ENCODE peak calls at places on chromosomes 11 and 22, in seven cellular contexts. One of them, this sample, is unnamed. For H3K4me1, the result is how much of the 10 kb centered on the place peaks cover.

GRCh38 chr11:84264066-84264465 is 977.9 kb upstream of the CCDC90B start:
- DNase-seq in CD4-positive, CD25-positive, alpha-beta regulatory T cell: no peak
- DNase-seq in neural progenitor cell: no peak
- DNase-seq in naive thymus-derived CD4-positive, alpha-beta T cell: no peak
- DNase-seq in CD8-positive, alpha-beta T cell: no peak
- DNase-seq in PC-3: no peak
- DNase-seq in right lobe of liver: no peak
- DNase-seq in this sample: no peak

GRCh38 chr11:36023922-36024321 is 80.1 kb downstream of the LDLRAD3 start:
- DNase-seq in CD4-positive, CD25-positive, alpha-beta regulatory T cell: no peak
- DNase-seq in CD8-positive, alpha-beta T cell: no peak
- DNase-seq in PC-3: peak
- DNase-seq in right lobe of liver: no peak
- DNase-seq in naive thymus-derived CD4-positive, alpha-beta T cell: no peak
- DNase-seq in neural progenitor cell: no peak
- DNase-seq in this sample: no peak

GRCh38 chr22:49026476-49027121 is 801.1 kb downstream of the BRD1 start:
- DNase-seq in CD8-positive, alpha-beta T cell: no peak
- DNase-seq in neural progenitor cell: peak
- DNase-seq in CD4-positive, CD25-positive, alpha-beta regulatory T cell: no peak
- DNase-seq in naive thymus-derived CD4-positive, alpha-beta T cell: no peak
- DNase-seq in PC-3: no peak
- DNase-seq in right lobe of liver: peak
- DNase-seq in this sample: no peak

GRCh38 chr11:104819603-104820002 is 78.7 kb downstream of the CASP12 start:
- DNase-seq in PC-3: no peak
- DNase-seq in CD8-positive, alpha-beta T cell: no peak
- DNase-seq in naive thymus-derived CD4-positive, alpha-beta T cell: no peak
- DNase-seq in right lobe of liver: no peak
- DNase-seq in CD4-positive, CD25-positive, alpha-beta regulatory T cell: no peak
- DNase-seq in neural progenitor cell: no peak
- DNase-seq in this sample: no peak

GRCh38 chr11:86559311-86559945 is 113.0 kb downstream of the ME3 start:
- DNase-seq in naive thymus-derived CD4-positive, alpha-beta T cell: no peak
- DNase-seq in PC-3: peak
- DNase-seq in right lobe of liver: no peak
- DNase-seq in CD8-positive, alpha-beta T cell: no peak
- DNase-seq in neural progenitor cell: no peak
- DNase-seq in CD4-positive, CD25-positive, alpha-beta regulatory T cell: no peak
- DNase-seq in this sample: no peak

GRCh38 chr11:83611616-83612015 is 325.4 kb upstream of the CCDC90B start:
- DNase-seq in neural progenitor cell: no peak
- DNase-seq in CD4-positive, CD25-positive, alpha-beta regulatory T cell: no peak
- DNase-seq in naive thymus-derived CD4-positive, alpha-beta T cell: no peak
- DNase-seq in right lobe of liver: no peak
- DNase-seq in CD8-positive, alpha-beta T cell: no peak
- DNase-seq in PC-3: no peak
- DNase-seq in this sample: no peak

GRCh38 chr11:61268588-61269250 is 26.4 kb downstream of the VWCE start:
- DNase-seq in right lobe of liver: no peak
- DNase-seq in CD4-positive, CD25-positive, alpha-beta regulatory T cell: no peak
- DNase-seq in neural progenitor cell: no peak
- DNase-seq in naive thymus-derived CD4-positive, alpha-beta T cell: no peak
- DNase-seq in CD8-positive, alpha-beta T cell: no peak
- DNase-seq in PC-3: no peak
- DNase-seq in this sample: no peak

GRCh38 chr11:63680842-63681207 is 475 bp upstream of the RTN3 start:
- DNase-seq in CD8-positive, alpha-beta T cell: no peak
- DNase-seq in right lobe of liver: no peak
- DNase-seq in naive thymus-derived CD4-positive, alpha-beta T cell: no peak
- DNase-seq in CD4-positive, CD25-positive, alpha-beta regulatory T cell: no peak
- DNase-seq in PC-3: no peak
- DNase-seq in neural progenitor cell: no peak
- DNase-seq in this sample: no peak

GRCh38 chr11:75471134-75471943 is 38.3 kb upstream of the KLHL35 start:
- DNase-seq in neural progenitor cell: peak
- DNase-seq in naive thymus-derived CD4-positive, alpha-beta T cell: no peak
- DNase-seq in PC-3: no peak
- DNase-seq in CD4-positive, CD25-positive, alpha-beta regulatory T cell: no peak
- DNase-seq in right lobe of liver: peak
- DNase-seq in CD8-positive, alpha-beta T cell: no peak
- DNase-seq in this sample: no peak

GRCh38 chr11:31422703-31423102 is 53.0 kb downstream of the DNAJC24 start:
- DNase-seq in PC-3: no peak
- DNase-seq in naive thymus-derived CD4-positive, alpha-beta T cell: no peak
- DNase-seq in neural progenitor cell: peak
- DNase-seq in CD4-positive, CD25-positive, alpha-beta regulatory T cell: no peak
- DNase-seq in CD8-positive, alpha-beta T cell: no peak
- DNase-seq in right lobe of liver: no peak
- DNase-seq in this sample: no peak

GRCh38 chr11:127044535-127044934 is 44.0 kb upstream of the KIRREL3 start:
- DNase-seq in neural progenitor cell: no peak
- DNase-seq in PC-3: no peak
- DNase-seq in right lobe of liver: no peak
- DNase-seq in naive thymus-derived CD4-positive, alpha-beta T cell: no peak
- DNase-seq in CD8-positive, alpha-beta T cell: no peak
- DNase-seq in CD4-positive, CD25-positive, alpha-beta regulatory T cell: no peak
- DNase-seq in this sample: no peak

GRCh38 chr11:26230021-26230420 is 101.9 kb upstream of the ANO3 start:
- DNase-seq in right lobe of liver: no peak
- DNase-seq in CD8-positive, alpha-beta T cell: no peak
- DNase-seq in PC-3: no peak
- DNase-seq in neural progenitor cell: no peak
- DNase-seq in naive thymus-derived CD4-positive, alpha-beta T cell: no peak
- DNase-seq in CD4-positive, CD25-positive, alpha-beta regulatory T cell: no peak
- DNase-seq in this sample: no peak

GRCh38 chr11:116301141-116301540 is 471.6 kb downstream of the BUD13 start:
- DNase-seq in PC-3: no peak
- DNase-seq in naive thymus-derived CD4-positive, alpha-beta T cell: no peak
- DNase-seq in CD8-positive, alpha-beta T cell: no peak
- DNase-seq in neural progenitor cell: no peak
- DNase-seq in CD4-positive, CD25-positive, alpha-beta regulatory T cell: no peak
- DNase-seq in right lobe of liver: no peak
- DNase-seq in this sample: no peak

GRCh38 chr11:22037505-22037904 is 155.4 kb upstream of the ANO5 start:
- DNase-seq in CD4-positive, CD25-positive, alpha-beta regulatory T cell: no peak
- DNase-seq in PC-3: no peak
- DNase-seq in naive thymus-derived CD4-positive, alpha-beta T cell: no peak
- DNase-seq in CD8-positive, alpha-beta T cell: no peak
- DNase-seq in right lobe of liver: no peak
- DNase-seq in neural progenitor cell: peak
- DNase-seq in this sample: peak

GRCh38 chr22:22442928-22443709 is 65.4 kb downstream of the ZNF280B start:
- DNase-seq in neural progenitor cell: no peak
- DNase-seq in CD8-positive, alpha-beta T cell: no peak
- DNase-seq in right lobe of liver: no peak
- DNase-seq in naive thymus-derived CD4-positive, alpha-beta T cell: no peak
- DNase-seq in PC-3: no peak
- DNase-seq in CD4-positive, CD25-positive, alpha-beta regulatory T cell: no peak
- DNase-seq in this sample: no peak

GRCh38 chr11:13928566-13929251 is 33.8 kb upstream of the SPON1 start:
- DNase-seq in right lobe of liver: no peak
- DNase-seq in PC-3: peak
- DNase-seq in neural progenitor cell: no peak
- DNase-seq in CD4-positive, CD25-positive, alpha-beta regulatory T cell: no peak
- DNase-seq in CD8-positive, alpha-beta T cell: no peak
- DNase-seq in naive thymus-derived CD4-positive, alpha-beta T cell: no peak
- DNase-seq in this sample: no peak

GRCh38 chr11:91664521-91664920 is 560.1 kb upstream of the FAT3 start:
- DNase-seq in naive thymus-derived CD4-positive, alpha-beta T cell: no peak
- DNase-seq in PC-3: peak
- DNase-seq in right lobe of liver: no peak
- DNase-seq in CD8-positive, alpha-beta T cell: no peak
- DNase-seq in neural progenitor cell: peak
- DNase-seq in CD4-positive, CD25-positive, alpha-beta regulatory T cell: no peak
- DNase-seq in this sample: no peak

GRCh38 chr11:2772544-2773031 is 72.8 kb upstream of the KCNQ1OT1 start:
- DNase-seq in PC-3: peak
- DNase-seq in CD8-positive, alpha-beta T cell: peak
- DNase-seq in naive thymus-derived CD4-positive, alpha-beta T cell: no peak
- DNase-seq in right lobe of liver: no peak
- DNase-seq in neural progenitor cell: no peak
- DNase-seq in CD4-positive, CD25-positive, alpha-beta regulatory T cell: no peak
- DNase-seq in this sample: peak

GRCh38 chr11:101870510-101870909 is 44.3 kb upstream of the CEP126 start:
- DNase-seq in PC-3: peak
- DNase-seq in naive thymus-derived CD4-positive, alpha-beta T cell: no peak
- DNase-seq in neural progenitor cell: no peak
- DNase-seq in CD4-positive, CD25-positive, alpha-beta regulatory T cell: no peak
- DNase-seq in right lobe of liver: no peak
- DNase-seq in CD8-positive, alpha-beta T cell: no peak
- DNase-seq in this sample: no peak

GRCh38 chr11:126370016-126370415 is 14.5 kb downstream of the ST3GAL4 start:
- DNase-seq in neural progenitor cell: no peak
- DNase-seq in PC-3: no peak
- DNase-seq in right lobe of liver: peak
- DNase-seq in naive thymus-derived CD4-positive, alpha-beta T cell: no peak
- DNase-seq in CD4-positive, CD25-positive, alpha-beta regulatory T cell: no peak
- DNase-seq in CD8-positive, alpha-beta T cell: no peak
- DNase-seq in this sample: no peak

GRCh38 chr22:41563051-41563711 is 2.4 kb downstream of the CSDC2 start:
- DNase-seq in CD8-positive, alpha-beta T cell: no peak
- DNase-seq in naive thymus-derived CD4-positive, alpha-beta T cell: no peak
- DNase-seq in right lobe of liver: no peak
- DNase-seq in neural progenitor cell: no peak
- DNase-seq in CD4-positive, CD25-positive, alpha-beta regulatory T cell: no peak
- DNase-seq in PC-3: peak
- DNase-seq in this sample: no peak

GRCh38 chr22:39251762-39252460 is 7.1 kb upstream of the PDGFB start:
- DNase-seq in PC-3: peak
- DNase-seq in neural progenitor cell: no peak
- DNase-seq in CD4-positive, CD25-positive, alpha-beta regulatory T cell: no peak
- DNase-seq in right lobe of liver: no peak
- DNase-seq in naive thymus-derived CD4-positive, alpha-beta T cell: no peak
- DNase-seq in CD8-positive, alpha-beta T cell: no peak
- DNase-seq in this sample: no peak
- H3K4me1 ChIP-seq in PC-3: under half
- H3K4me1 ChIP-seq in neural progenitor cell: under half
- H3K4me1 ChIP-seq in CD4-positive, CD25-positive, alpha-beta regulatory T cell: under half
- H3K4me1 ChIP-seq in right lobe of liver: under half
- H3K4me1 ChIP-seq in naive thymus-derived CD4-positive, alpha-beta T cell: under half
- H3K4me1 ChIP-seq in CD8-positive, alpha-beta T cell: under half
- H3K4me1 ChIP-seq in this sample: under half

DNA sequence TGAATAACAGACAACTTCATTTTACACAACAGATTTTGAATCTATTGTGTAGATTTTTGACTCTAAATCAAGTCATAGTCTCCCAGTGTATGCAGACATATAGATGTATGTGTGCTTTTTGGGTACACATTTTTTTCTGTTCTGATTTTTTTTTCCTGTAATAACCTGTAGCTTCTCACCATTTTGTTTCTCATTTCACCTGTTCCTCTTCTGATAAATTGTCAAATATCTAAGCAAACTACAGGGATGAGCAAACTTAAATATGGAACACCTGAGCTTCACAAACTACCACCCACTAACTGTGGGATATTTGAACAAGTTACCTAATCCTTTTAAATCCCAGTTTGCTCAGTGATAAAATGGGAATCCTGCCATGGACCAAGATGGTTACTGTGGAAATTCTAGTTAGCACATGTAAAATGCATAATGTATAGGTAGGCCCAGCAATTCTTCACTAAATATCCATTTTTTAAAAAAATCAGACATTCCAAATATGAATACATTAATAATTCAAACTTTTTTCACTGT is 15.7 kb downstream of the LGR4 start:
- DNase-seq in CD8-positive, alpha-beta T cell: no peak
- DNase-seq in naive thymus-derived CD4-positive, alpha-beta T cell: no peak
- DNase-seq in CD4-positive, CD25-positive, alpha-beta regulatory T cell: no peak
- DNase-seq in right lobe of liver: no peak
- DNase-seq in PC-3: peak
- DNase-seq in neural progenitor cell: no peak
- DNase-seq in this sample: no peak
- H3K4me1 ChIP-seq in CD8-positive, alpha-beta T cell: under half
- H3K4me1 ChIP-seq in naive thymus-derived CD4-positive, alpha-beta T cell: under half
- H3K4me1 ChIP-seq in CD4-positive, CD25-positive, alpha-beta regulatory T cell: under half
- H3K4me1 ChIP-seq in right lobe of liver: under half
- H3K4me1 ChIP-seq in PC-3: under half
- H3K4me1 ChIP-seq in neural progenitor cell: half or more
- H3K4me1 ChIP-seq in this sample: under half

GRCh38 chr11:8839306-8839956 is 71.6 kb upstream of the AKIP1 start:
- DNase-seq in PC-3: no peak
- DNase-seq in naive thymus-derived CD4-positive, alpha-beta T cell: no peak
- DNase-seq in CD4-positive, CD25-positive, alpha-beta regulatory T cell: no peak
- DNase-seq in CD8-positive, alpha-beta T cell: no peak
- DNase-seq in right lobe of liver: no peak
- DNase-seq in neural progenitor cell: no peak
- DNase-seq in this sample: no peak
- H3K4me1 ChIP-seq in PC-3: under half
- H3K4me1 ChIP-seq in naive thymus-derived CD4-positive, alpha-beta T cell: under half
- H3K4me1 ChIP-seq in CD4-positive, CD25-positive, alpha-beta regulatory T cell: under half
- H3K4me1 ChIP-seq in CD8-positive, alpha-beta T cell: under half
- H3K4me1 ChIP-seq in right lobe of liver: under half
- H3K4me1 ChIP-seq in neural progenitor cell: under half
- H3K4me1 ChIP-seq in this sample: under half

GRCh38 chr22:46732513-46732912 is 5.5 kb downstream of the CERK start:
- DNase-seq in neural progenitor cell: no peak
- DNase-seq in CD8-positive, alpha-beta T cell: no peak
- DNase-seq in CD4-positive, CD25-positive, alpha-beta regulatory T cell: no peak
- DNase-seq in PC-3: no peak
- DNase-seq in naive thymus-derived CD4-positive, alpha-beta T cell: no peak
- DNase-seq in right lobe of liver: no peak
- DNase-seq in this sample: no peak

GRCh38 chr22:46732041-46732379 is 6.0 kb downstream of the CERK start:
- DNase-seq in neural progenitor cell: no peak
- DNase-seq in PC-3: no peak
- DNase-seq in naive thymus-derived CD4-positive, alpha-beta T cell: no peak
- DNase-seq in CD4-positive, CD25-positive, alpha-beta regulatory T cell: no peak
- DNase-seq in right lobe of liver: no peak
- DNase-seq in CD8-positive, alpha-beta T cell: no peak
- DNase-seq in this sample: peak

GRCh38 chr22:46731246-46732040 is 6.6 kb downstream of the CERK start:
- DNase-seq in naive thymus-derived CD4-positive, alpha-beta T cell: no peak
- DNase-seq in CD4-positive, CD25-positive, alpha-beta regulatory T cell: no peak
- DNase-seq in CD8-positive, alpha-beta T cell: no peak
- DNase-seq in right lobe of liver: peak
- DNase-seq in PC-3: no peak
- DNase-seq in neural progenitor cell: peak
- DNase-seq in this sample: peak

GRCh38 chr22:46728470-46728869 is 9.6 kb downstream of the CERK start:
- DNase-seq in PC-3: no peak
- DNase-seq in CD4-positive, CD25-positive, alpha-beta regulatory T cell: no peak
- DNase-seq in right lobe of liver: no peak
- DNase-seq in naive thymus-derived CD4-positive, alpha-beta T cell: no peak
- DNase-seq in CD8-positive, alpha-beta T cell: no peak
- DNase-seq in neural progenitor cell: no peak
- DNase-seq in this sample: peak

DNA sequence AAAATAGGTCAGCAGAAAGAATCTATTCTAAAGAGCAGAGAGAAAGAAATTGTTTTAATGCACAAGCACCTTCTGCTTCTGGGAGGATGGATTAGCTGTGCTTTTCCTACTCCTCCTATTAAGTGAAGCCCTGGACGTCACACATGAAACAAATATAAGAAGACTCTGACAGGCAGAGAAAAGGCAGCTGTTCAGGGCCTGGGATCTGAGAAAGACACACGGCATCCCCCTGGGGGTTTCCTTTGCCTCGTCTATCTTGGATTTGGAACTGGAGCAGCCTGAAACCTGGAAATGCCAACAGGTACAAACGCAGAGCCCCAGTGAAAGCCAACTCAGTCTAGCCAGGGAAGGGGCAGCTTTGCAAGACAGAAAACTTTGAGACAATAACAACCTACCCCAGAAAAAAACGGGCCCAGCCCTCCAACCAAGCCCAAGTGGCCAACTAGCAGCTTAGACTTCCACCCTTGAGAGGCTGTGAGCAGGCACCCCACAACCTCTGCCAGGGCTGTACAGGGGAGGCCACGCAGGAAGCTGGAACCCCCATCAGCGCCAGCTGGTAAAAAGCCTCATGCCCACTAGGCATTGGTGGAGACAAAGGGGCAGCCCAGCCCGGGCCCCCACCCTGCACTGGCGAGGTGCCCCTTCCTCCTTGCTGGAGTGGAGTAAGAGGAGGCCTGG is 7.3 kb downstream of the CERK start:
- DNase-seq in neural progenitor cell: no peak
- DNase-seq in CD4-positive, CD25-positive, alpha-beta regulatory T cell: no peak
- DNase-seq in CD8-positive, alpha-beta T cell: no peak
- DNase-seq in PC-3: no peak
- DNase-seq in right lobe of liver: no peak
- DNase-seq in naive thymus-derived CD4-positive, alpha-beta T cell: no peak
- DNase-seq in this sample: no peak
- H3K4me1 ChIP-seq in neural progenitor cell: under half
- H3K4me1 ChIP-seq in CD4-positive, CD25-positive, alpha-beta regulatory T cell: half or more
- H3K4me1 ChIP-seq in CD8-positive, alpha-beta T cell: under half
- H3K4me1 ChIP-seq in PC-3: under half
- H3K4me1 ChIP-seq in right lobe of liver: half or more
- H3K4me1 ChIP-seq in naive thymus-derived CD4-positive, alpha-beta T cell: under half
- H3K4me1 ChIP-seq in this sample: half or more